ENCODE peak calls at places on chromosome 5, in ten cellular contexts. Y is amygdala; B is pancreas; W is fibroblast of pulmonary artery; U is T-helper 17 cell; L is ureter; C is activated CD8-positive, alpha-beta memory T cell treated with anti-CD3 and anti-CD28 coated beads, Interleukin-2, amount 10 ng/mL, durations not matched to agents 7 days and 5 days; R is pulmonary artery endothelial cell; I is AG09309; Z is NCI-H1694 treated with DMSO at 0.1 percent for 48 hours. K is an unnamed sample.

GRCh38 chr5:45101146-45101545 is 292.4 kb downstream of the MRPS30 start:
- DNase-seq in Y (no peak), B (no peak), W (no peak), U (no peak), L (no peak), C (no peak), R (no peak), I (no peak), Z (no peak), K (no peak)

GRCh38 chr5:7425830-7426229 is 29.9 kb downstream of the ADCY2 start:
- DNase-seq in Y (no peak), B (no peak), W (no peak), U (no peak), L (no peak), C (no peak), R (no peak), I (no peak), Z (no peak), K (no peak)

GRCh38 chr5:61467766-61468482 is 135.9 kb downstream of the ZSWIM6 start:
- DNase-seq in Y (no peak), B (no peak), W (peak), U (no peak), L (no peak), C (no peak), R (no peak), I (no peak), Z (no peak), K (no peak)

GRCh38 chr5:611731-612486 is at the start of gene CEP72:
- DNase-seq in Y (peak), B (peak), W (peak), U (peak), L (peak), C (peak), R (peak), I (peak), Z (peak), K (peak)

GRCh38 chr5:134136771-134137170 is 22.3 kb downstream of the TCF7 start:
- DNase-seq in Y (no peak), B (no peak), W (no peak), U (peak), L (peak), C (peak), R (no peak), I (no peak), Z (no peak), K (no peak)

GRCh38 chr5:93130623-93131022 is 450.4 kb downstream of the NR2F1-AS1 start:
- DNase-seq in Y (no peak), B (no peak), W (no peak), U (no peak), L (no peak), C (no peak), R (no peak), I (no peak), Z (no peak), K (no peak)

GRCh38 chr5:116650544-116650943 is 75.9 kb upstream of the SEMA6A start:
- DNase-seq in Y (no peak), B (no peak), W (no peak), U (no peak), L (no peak), C (no peak), R (no peak), I (no peak), Z (no peak), K (no peak)

GRCh38 chr5:66945389-66946349 is 250.9 kb downstream of the CD180 start:
- DNase-seq in Y (no peak), B (no peak), W (peak), U (no peak), L (no peak), C (peak), R (no peak), I (no peak), Z (no peak), K (no peak)

GRCh38 chr5:30752015-30752414 is 441.5 kb upstream of the CDH6 start:
- DNase-seq in Y (no peak), B (no peak), W (no peak), U (no peak), L (no peak), C (no peak), R (no peak), I (no peak), Z (no peak), K (no peak)

GRCh38 chr5:6762116-6762515 is 48.9 kb downstream of the TENT4A start:
- DNase-seq in Y (no peak), B (no peak), W (no peak), U (no peak), L (no peak), C (no peak), R (no peak), I (no peak), Z (no peak), K (no peak)